ENCODE peak calls at places on chromosome 17, in seven cellular contexts. O is SK-N-SH, V is HepG2, R is H1, E is K562, Z is HCT116, P is GM12878. J is an unnamed sample.
A peak's percentile ranks its signal among the peaks of the same experiment; 100 is the strongest.

GRCh38 chr17:27609606-27610303 is 21.2 kb upstream of the LGALS9 start:
- DNase-seq in O (peak; percentile 61), V (peak; percentile 45), R (no peak), E (peak; percentile 31), Z (no peak), P (no peak), J (peak; percentile 85)

GRCh38 chr17:69997332-69997731 is 77.7 kb upstream of the KCNJ16 start:
- DNase-seq in O (no peak), V (no peak), R (no peak), E (no peak), Z (no peak), P (no peak), J (no peak)

GRCh38 chr17:3019761-3020160 is 43.6 kb downstream of the OR1D5 start:
- DNase-seq in O (no peak), V (no peak), R (no peak), E (no peak), Z (no peak), P (no peak), J (no peak)

GRCh38 chr17:48646183-48647102 is 20.3 kb upstream of the HOXB9 start:
- DNase-seq in O (peak; percentile 23), V (no peak), R (peak; percentile 75), E (peak; percentile 77), Z (peak; percentile 53), P (no peak), J (no peak)

GRCh38 chr17:75827291-75828050 is 16.7 kb downstream of the UNC13D start:
- DNase-seq in O (peak; percentile 99), V (peak; percentile 50), R (peak; percentile 96), E (peak; percentile 65), Z (no peak), P (no peak), J (peak; percentile 74)

GRCh38 chr17:35089846-35090193 is 26.3 kb upstream of the RFFL start:
- DNase-seq in O (no peak), V (peak; percentile 52), R (no peak), E (peak; percentile 37), Z (no peak), P (no peak), J (no peak)

GRCh38 chr17:50604470-50604869 is 30.2 kb upstream of the ABCC3 start:
- DNase-seq in O (peak; percentile 99), V (no peak), R (no peak), E (no peak), Z (no peak), P (no peak), J (no peak)

GRCh38 chr17:63534078-63534570 is 11.0 kb downstream of the KCNH6 start:
- DNase-seq in O (no peak), V (no peak), R (no peak), E (no peak), Z (no peak), P (no peak), J (no peak)

GRCh38 chr17:82399030-82399429 is 19.1 kb upstream of the HEXD start:
- DNase-seq in O (peak; percentile 97), V (no peak), R (no peak), E (no peak), Z (no peak), P (no peak), J (no peak)

GRCh38 chr17:4593021-4593797 is 8.9 kb downstream of the SMTNL2 start:
- DNase-seq in O (no peak), V (no peak), R (no peak), E (no peak), Z (no peak), P (no peak), J (no peak)

GRCh38 chr17:32320847-32321246 is 21.1 kb downstream of the C17orf75 start:
- DNase-seq in O (no peak), V (no peak), R (no peak), E (no peak), Z (no peak), P (no peak), J (no peak)

GRCh38 chr17:12566281-12567002 is 99.2 kb upstream of the MYOCD start:
- DNase-seq in O (no peak), V (no peak), R (no peak), E (no peak), Z (no peak), P (no peak), J (no peak)

GRCh38 chr17:556431-556995 is 158.1 kb downstream of the VPS53 start:
- DNase-seq in O (peak; percentile 27), V (no peak), R (no peak), E (no peak), Z (no peak), P (no peak), J (no peak)

GRCh38 chr17:22310717-22311686 is 618.7 kb downstream of the KCNJ18 start:
- DNase-seq in O (no peak), V (peak; percentile 39), R (no peak), E (peak; percentile 60), Z (no peak), P (no peak), J (peak; percentile 95)

GRCh38 chr17:49193513-49194296 is 16.7 kb downstream of the GNGT2 start:
- DNase-seq in O (peak; percentile 56), V (no peak), R (peak; percentile 72), E (peak; percentile 60), Z (peak; percentile 33), P (peak; percentile 98), J (peak; percentile 69)

GRCh38 chr17:78883090-78883532 is 19.9 kb downstream of the CEP295NL start:
- DNase-seq in O (peak; percentile 94), V (peak; percentile 92), R (no peak), E (peak; percentile 82), Z (peak; percentile 71), P (no peak), J (no peak)

GRCh38 chr17:79747508-79748295 is 17.0 kb downstream of the ENPP7 start:
- DNase-seq in O (peak; percentile 81), V (no peak), R (no peak), E (no peak), Z (no peak), P (no peak), J (no peak)

GRCh38 chr17:32445075-32445427 is 741 bp downstream of the PSMD11 start:
- DNase-seq in O (no peak), V (peak; percentile 37), R (no peak), E (peak; percentile 31), Z (no peak), P (no peak), J (peak; percentile 64)

DNA sequence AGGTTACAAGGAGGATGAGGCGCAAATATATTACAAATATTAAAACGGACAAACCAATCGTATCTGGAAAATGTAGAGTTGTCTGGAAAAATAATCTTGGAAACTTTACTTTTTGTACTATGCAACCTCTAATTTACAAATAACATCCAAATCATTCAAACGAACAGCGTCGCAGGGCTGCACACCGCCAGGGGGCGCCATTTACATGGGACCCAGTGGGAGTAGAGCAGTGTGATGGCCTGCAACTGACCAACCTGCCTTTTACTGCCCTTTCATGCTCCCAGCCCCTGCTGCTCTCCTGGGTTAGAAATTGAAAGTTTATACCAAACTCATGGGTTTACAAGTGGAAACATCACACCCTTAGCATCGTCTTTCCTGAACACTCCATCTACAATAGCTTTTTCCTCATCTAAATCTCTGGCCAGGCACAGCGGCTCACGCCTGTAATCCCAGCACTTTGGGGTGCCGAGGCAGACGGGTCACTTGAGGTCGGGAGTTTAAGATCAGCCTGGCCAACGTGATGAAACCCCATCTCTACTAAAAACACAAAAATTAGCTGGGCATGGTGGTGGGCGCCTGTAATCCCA is 10.0 kb downstream of the PITPNC1 start:
- DNase-seq in O (peak; percentile 86), V (peak; percentile 56), R (peak; percentile 91), E (peak; percentile 67), Z (peak; percentile 64), P (no peak), J (no peak)
- TF ChIP-seq JUND in O (no peak), V (no peak), R (no peak), E (no peak), Z (no peak), P (no peak), J (no peak)

DNA sequence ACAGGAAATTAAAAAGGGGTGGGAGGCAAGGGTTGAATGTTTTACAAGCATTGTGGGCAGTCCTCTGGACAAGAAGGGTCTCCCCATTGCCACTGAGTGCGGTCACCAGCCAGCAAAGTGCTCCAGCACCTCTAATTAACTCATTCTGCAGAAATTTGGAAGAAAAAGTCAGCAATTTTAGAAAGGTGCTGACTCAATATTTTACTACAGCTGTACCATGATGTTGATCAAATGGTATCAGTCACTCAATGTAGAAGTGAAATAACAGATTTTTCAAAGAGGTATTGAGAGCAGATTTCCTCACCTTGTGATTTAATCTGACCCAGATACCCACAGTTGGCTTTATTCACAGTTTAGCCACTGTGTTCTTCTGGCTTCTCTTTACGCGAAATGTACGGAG is 96.7 kb downstream of the PMP22 start:
- DNase-seq in O (no peak), V (no peak), R (no peak), E (no peak), Z (no peak), P (no peak), J (no peak)
- TF ChIP-seq JUND in O (no peak), V (no peak), R (no peak), E (no peak), Z (no peak), P (no peak), J (no peak)

GRCh38 chr17:30576326-30576861 is 99.2 kb downstream of the GOSR1 start:
- DNase-seq in O (no peak), V (no peak), R (no peak), E (no peak), Z (no peak), P (no peak), J (no peak)
- TF ChIP-seq JUND in O (no peak), V (no peak), R (no peak), E (no peak), Z (no peak), P (no peak), J (no peak)

DNA sequence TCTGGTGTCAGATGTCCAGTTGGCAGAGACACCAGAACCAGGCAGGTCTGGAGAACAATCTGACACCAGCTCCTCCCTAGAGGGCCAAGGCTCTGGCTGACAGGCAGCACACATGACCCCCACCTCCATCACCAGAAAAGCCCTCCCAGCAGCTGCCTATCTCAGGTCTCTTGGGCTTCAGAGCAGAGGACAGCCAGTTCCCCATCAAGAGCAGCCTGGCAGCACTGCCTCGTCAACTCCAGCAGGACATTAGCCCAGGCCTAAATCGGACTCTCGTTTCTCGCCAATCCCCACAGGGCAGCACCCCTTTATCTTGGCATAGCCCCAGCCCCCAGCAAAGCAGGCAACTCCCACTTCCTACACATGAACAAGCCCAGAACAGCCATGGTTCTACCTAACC is 4.4 kb downstream of the JUP start:
- DNase-seq in O (no peak), V (no peak), R (no peak), E (peak; percentile 4), Z (no peak), P (no peak), J (no peak)
- TF ChIP-seq JUND in O (no peak), V (no peak), R (no peak), E (no peak), Z (no peak), P (no peak), J (no peak)